ENCODE peak calls at places on chromosomes 7 and 10, in nine cellular contexts. P is epithelial cell of esophagus, W is fibroblast of lung, O is PC-9, E is BE2C, D is IMR-90, Z is Caco-2, L is HFF-Myc, Y is stomach. X is an unnamed sample.

GRCh38 chr10:79350407-79351154 is 3.3 kb downstream of the PPIF start:
- DNase-seq in P (no peak), W (no peak), O (no peak), E (no peak), D (no peak), Z (no peak), L (no peak), Y (no peak), X (no peak)

GRCh38 chr10:132226586-132227405 is 40.0 kb downstream of the DPYSL4 start:
- DNase-seq in P (no peak), W (no peak), O (no peak), E (no peak), D (no peak), Z (no peak), L (no peak), Y (no peak), X (no peak)

GRCh38 chr10:110405401-110405800 is 92.3 kb upstream of the DUSP5 start:
- DNase-seq in P (no peak), W (no peak), O (no peak), E (no peak), D (no peak), Z (no peak), L (no peak), Y (no peak), X (no peak)

GRCh38 chr7:70693690-70694356 is 438.1 kb upstream of the GALNT17 start:
- DNase-seq in P (peak; percentile 72), W (peak; percentile 70), O (no peak), E (peak; percentile 76), D (peak; percentile 44), Z (peak; percentile 84), L (no peak), Y (peak; percentile 76), X (no peak)

GRCh38 chr10:29191674-29192073 is 97.2 kb upstream of the LYZL1 start:
- DNase-seq in P (no peak), W (no peak), O (no peak), E (no peak), D (peak; percentile 28), Z (no peak), L (no peak), Y (no peak), X (no peak)

GRCh38 chr7:2715341-2716231 is 27.6 kb downstream of the AMZ1 start:
- DNase-seq in P (no peak), W (no peak), O (no peak), E (no peak), D (peak; percentile 57), Z (no peak), L (no peak), Y (no peak), X (no peak)

GRCh38 chr10:67788028-67788886 is 49.7 kb downstream of the DNAJC12 start:
- DNase-seq in P (peak; percentile 42), W (peak; percentile 9), O (no peak), E (peak; percentile 74), D (no peak), Z (peak; percentile 69), L (peak; percentile 5), Y (peak; percentile 74), X (no peak)

GRCh38 chr10:2933519-2933918 is 133.8 kb upstream of the PFKP start:
- DNase-seq in P (no peak), W (peak; percentile 40), O (no peak), E (no peak), D (no peak), Z (no peak), L (no peak), Y (no peak), X (no peak)

GRCh38 chr7:104627516-104627915 is 299.1 kb downstream of the LHFPL3 start:
- DNase-seq in P (peak; percentile 55), W (peak; percentile 15), O (no peak), E (peak; percentile 17), D (peak; percentile 9), Z (peak; percentile 56), L (no peak), Y (no peak), X (no peak)

GRCh38 chr10:129915526-129916378 is 48.3 kb downstream of the EBF3 start:
- DNase-seq in P (no peak), W (no peak), O (no peak), E (no peak), D (no peak), Z (no peak), L (no peak), Y (no peak), X (no peak)

GRCh38 chr10:3542185-3542611 is 242.8 kb downstream of the KLF6 start:
- DNase-seq in P (peak; percentile 86), W (peak; percentile 95), O (peak; percentile 80), E (no peak), D (peak; percentile 87), Z (no peak), L (no peak), Y (no peak), X (peak; percentile 60)

GRCh38 chr7:2198760-2199159 is 34.0 kb downstream of the MAD1L1 start:
- DNase-seq in P (no peak), W (no peak), O (no peak), E (no peak), D (no peak), Z (no peak), L (no peak), Y (no peak), X (no peak)

GRCh38 chr10:59606551-59606961 is 103.1 kb downstream of the SLC16A9 start:
- DNase-seq in P (peak; percentile 67), W (peak; percentile 47), O (no peak), E (peak; percentile 54), D (peak; percentile 3), Z (no peak), L (no peak), Y (no peak), X (no peak)

GRCh38 chr7:97130417-97131139 is 13.1 kb downstream of the SDHAF3 start:
- DNase-seq in P (peak; percentile 80), W (no peak), O (no peak), E (no peak), D (no peak), Z (no peak), L (no peak), Y (no peak), X (no peak)

DNA sequence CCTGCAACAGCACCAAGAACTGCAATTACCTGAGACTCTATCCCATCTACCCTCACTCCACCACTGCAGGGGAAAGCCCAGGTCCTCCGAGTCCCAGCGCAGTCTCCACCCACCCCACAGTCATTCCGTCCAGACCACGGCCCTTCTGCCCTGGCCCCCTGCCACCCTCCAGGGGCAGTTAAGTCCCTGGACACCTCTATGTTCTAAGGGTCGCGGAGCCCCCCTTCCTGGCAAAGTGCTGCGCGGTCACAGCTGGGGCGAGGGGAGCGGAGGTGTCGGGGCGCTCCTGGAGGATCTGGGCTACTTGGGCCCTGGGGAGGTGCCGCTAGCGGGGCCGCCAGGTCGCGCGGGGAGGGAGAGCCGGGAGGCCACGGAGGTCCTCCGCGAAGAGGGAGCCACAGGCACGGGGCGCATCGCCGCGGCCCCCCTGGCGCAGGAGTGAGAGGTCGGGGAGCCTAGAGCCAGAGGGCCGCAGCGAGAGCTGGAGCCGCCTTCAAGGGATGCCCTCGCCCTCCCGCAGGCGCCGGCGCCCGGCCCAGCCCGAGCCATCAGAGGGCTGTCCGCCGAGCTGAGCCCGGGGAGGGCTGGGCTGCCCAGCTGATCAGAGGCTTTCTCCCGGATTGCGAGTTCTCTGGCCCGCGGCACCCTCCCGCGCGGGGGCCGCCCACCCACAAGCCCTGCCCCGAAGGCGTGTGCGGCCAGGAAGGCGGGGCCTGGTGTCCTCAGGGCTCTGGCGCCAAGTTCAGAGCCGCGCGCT is 4.2 kb upstream of the ANTXRL start:
- DNase-seq in P (peak; percentile 48), W (peak; percentile 74), O (no peak), E (peak; percentile 84), D (peak; percentile 62), Z (peak; percentile 78), L (no peak), Y (peak; percentile 80), X (no peak)
- H3K4me3 ChIP-seq in P (peak overlapping the region; percentile 19), W (peak overlapping the region; percentile 40), O (peak overlapping the region; percentile 47), E (peak overlapping the region; percentile 62), D (peak overlapping the region; percentile 58), Z (peak overlapping the region; percentile 59), L (peak overlapping the region; percentile 30), Y (peak overlapping the region; percentile 51), X (peak overlapping the region; percentile 50)

GRCh38 chr10:33327750-33328149 is 6.7 kb downstream of the NRP1 start:
- DNase-seq in P (peak; percentile 44), W (peak; percentile 39), O (no peak), E (no peak), D (peak; percentile 47), Z (peak; percentile 28), L (no peak), Y (no peak), X (no peak)
- TF ChIP-seq CTCF in P (peak; percentile 69), W (peak; percentile 16), O (peak; percentile 37), E (peak; percentile 48), D (peak; percentile 44), Z (peak; percentile 41), L (peak; percentile 17), Y (no peak), X (peak; percentile 35)

GRCh38 chr7:611281-611810 is 91.7 kb upstream of the PDGFA start:
- DNase-seq in P (no peak), W (no peak), O (no peak), E (no peak), D (no peak), Z (no peak), L (peak; percentile 30), Y (no peak), X (no peak)

GRCh38 chr7:617614-618538 is 98.2 kb upstream of the PDGFA start:
- DNase-seq in P (no peak), W (no peak), O (no peak), E (no peak), D (no peak), Z (no peak), L (no peak), Y (no peak), X (no peak)

GRCh38 chr7:610141-610530 is 90.5 kb upstream of the PDGFA start:
- DNase-seq in P (no peak), W (no peak), O (no peak), E (no peak), D (no peak), Z (no peak), L (no peak), Y (no peak), X (no peak)

GRCh38 chr7:610531-611280 is 91.1 kb upstream of the PDGFA start:
- DNase-seq in P (no peak), W (peak; percentile 11), O (no peak), E (no peak), D (peak; percentile 12), Z (no peak), L (no peak), Y (no peak), X (no peak)

DNA sequence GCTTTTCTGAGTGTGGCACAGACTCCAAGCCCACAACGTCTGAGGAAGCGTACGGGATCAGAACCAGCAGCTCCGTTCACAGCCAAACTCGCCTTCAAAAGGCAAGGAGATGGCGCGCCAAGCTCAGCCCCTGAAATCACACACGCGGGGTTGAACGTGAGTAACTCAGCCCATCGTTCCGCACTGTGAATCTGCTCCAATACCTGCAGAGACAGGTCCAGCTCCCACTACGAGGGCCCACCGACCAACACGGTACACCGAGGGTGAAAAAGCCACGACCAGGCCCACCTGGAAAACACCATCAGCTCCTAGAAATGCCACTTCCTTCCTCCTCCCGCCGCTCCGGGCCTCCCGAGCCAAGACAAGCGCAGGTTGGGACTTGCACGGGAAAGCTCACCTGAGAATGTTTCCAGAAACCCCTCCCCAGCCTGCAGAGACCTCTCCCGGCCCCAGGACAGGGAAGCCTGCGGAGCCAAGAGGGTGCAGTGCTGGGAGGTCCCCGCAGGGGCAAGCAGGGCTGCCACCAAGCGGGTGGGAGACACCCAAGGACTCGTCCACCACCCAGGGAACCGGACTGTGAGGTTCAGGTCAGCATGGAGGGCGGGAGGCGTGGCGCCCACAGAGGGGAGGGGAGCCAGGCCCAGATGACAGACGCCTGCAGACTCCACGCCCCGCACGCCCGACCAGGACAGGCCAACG is 93.9 kb upstream of the PDGFA start:
- DNase-seq in P (peak; percentile 77), W (no peak), O (no peak), E (no peak), D (no peak), Z (no peak), L (no peak), Y (no peak), X (no peak)
- H3K4me3 ChIP-seq in P (peak overlapping the region; percentile 18), W (no peak overlapping the region), O (no peak overlapping the region), E (no peak overlapping the region), D (no peak overlapping the region), Z (no peak overlapping the region), L (no peak overlapping the region), Y (no peak overlapping the region), X (no peak overlapping the region)

GRCh38 chr10:52729259-52730104 is 43.1 kb downstream of the MBL2 start:
- DNase-seq in P (peak; percentile 46), W (peak; percentile 25), O (peak; percentile 47), E (no peak), D (peak; percentile 43), Z (peak; percentile 49), L (no peak), Y (no peak), X (no peak)
- TF ChIP-seq CTCF in P (peak; percentile 51), W (peak; percentile 36), O (peak; percentile 89), E (peak; percentile 52), D (peak; percentile 68), Z (peak; percentile 89), L (peak; percentile 27), Y (peak; percentile 43), X (peak; percentile 42)

X was measured in AG04449.